ENCODE peak calls at places on chromosomes 5 and 9, in nine cellular contexts. P is transverse colon, G is stomach, J is K562, D is spleen, Q is HCT116, Y is GM23338, X is breast epithelium, U is prostate gland. A is an unnamed sample.

GRCh38 chr9:120289091-120289490 is 290.9 kb downstream of the CDK5RAP2 start:
- DNase-seq in X (no peak), P (no peak), D (no peak), G (no peak), Q (no peak), Y (peak; percentile 6), J (no peak), U (no peak), A (no peak)

GRCh38 chr9:124202447-124202971 is 55.2 kb upstream of the NEK6 start:
- DNase-seq in G (peak; percentile 46), U (no peak), D (peak; percentile 91), Q (no peak), P (peak; percentile 68), Y (no peak), X (no peak), J (peak; percentile 88), A (no peak)

GRCh38 chr9:129334744-129335080 is 156.7 kb upstream of the IER5L start:
- DNase-seq in Q (no peak), U (no peak), X (no peak), J (no peak), D (no peak), P (no peak), G (no peak), Y (no peak), A (no peak)

GRCh38 chr5:175658299-175659145 is 651 bp downstream of the HRH2 start:
- DNase-seq in Q (no peak), G (peak; percentile 35), P (no peak), J (no peak), X (no peak), D (peak; percentile 87), Y (peak; percentile 63), U (no peak), A (no peak)

GRCh38 chr5:51433052-51433710 is 49.9 kb downstream of the ISL1 start:
- DNase-seq in Y (no peak), X (no peak), P (no peak), U (no peak), G (no peak), D (no peak), J (no peak), Q (peak; percentile 18), A (no peak)

GRCh38 chr9:98362624-98363023 is 107.2 kb upstream of the TBC1D2 start:
- DNase-seq in U (no peak), J (no peak), Q (no peak), G (no peak), X (no peak), P (no peak), Y (no peak), D (no peak), A (no peak)

GRCh38 chr9:111074395-111074794 is 36.1 kb upstream of the LPAR1 start:
- DNase-seq in Y (peak; percentile 28), G (no peak), X (no peak), U (no peak), Q (no peak), J (no peak), D (no peak), P (no peak), A (no peak)

GRCh38 chr5:41650131-41650530 is 139.7 kb upstream of the PLCXD3 start:
- DNase-seq in G (no peak), D (no peak), P (no peak), Y (no peak), Q (no peak), U (no peak), X (no peak), J (no peak), A (no peak)

GRCh38 chr5:149141224-149141956 is at the start of gene ABLIM3:
- DNase-seq in Y (peak; percentile 76), X (peak; percentile 43), P (peak; percentile 60), U (peak; percentile 45), Q (no peak), D (peak; percentile 93), J (peak; percentile 93), G (peak; percentile 69), A (peak; percentile 79)

GRCh38 chr5:120463991-120464626 is at the start of gene PRR16:
- DNase-seq in P (peak; percentile 13), U (peak; percentile 42), X (no peak), D (peak; percentile 85), J (peak; percentile 22), Y (peak; percentile 82), G (peak; percentile 28), Q (no peak), A (peak; percentile 64)

GRCh38 chr5:123261752-123262151 is 161.5 kb downstream of the CEP120 start:
- DNase-seq in G (no peak), D (no peak), U (no peak), P (no peak), X (no peak), Q (no peak), Y (no peak), J (no peak), A (no peak)

GRCh38 chr9:113988385-113988784 is 89.7 kb downstream of the AMBP start:
- DNase-seq in P (no peak), G (no peak), D (no peak), U (no peak), X (no peak), Q (no peak), Y (no peak), J (no peak), A (no peak)

GRCh38 chr9:113984639-113985380 is 93.3 kb downstream of the AMBP start:
- DNase-seq in Q (no peak), D (no peak), U (no peak), P (no peak), X (no peak), J (no peak), Y (no peak), G (no peak), A (no peak)

GRCh38 chr9:113987526-113987925 is 90.6 kb downstream of the AMBP start:
- DNase-seq in G (no peak), U (no peak), Q (no peak), Y (no peak), J (no peak), D (no peak), X (no peak), P (no peak), A (no peak)

GRCh38 chr9:113986931-113987330 is 91.2 kb downstream of the AMBP start:
- DNase-seq in Y (no peak), J (no peak), G (no peak), U (no peak), D (no peak), P (no peak), Q (no peak), X (no peak), A (no peak)

GRCh38 chr9:113985968-113986585 is 92.0 kb downstream of the AMBP start:
- DNase-seq in D (no peak), G (no peak), U (no peak), P (no peak), Q (no peak), J (no peak), Y (no peak), X (no peak), A (no peak)
- H3K4me1 ChIP-seq in D (peaks cover 6% of the 10 kb centered on the region), G (no peaks in the 10 kb centered on the region), U (no peaks in the 10 kb centered on the region), P (no peaks in the 10 kb centered on the region), Q (no peaks in the 10 kb centered on the region), J (no peaks in the 10 kb centered on the region), Y (no peaks in the 10 kb centered on the region), X (no peaks in the 10 kb centered on the region), A (no peaks in the 10 kb centered on the region)

GRCh38 chr5:150542933-150543445 is 35.1 kb downstream of the NDST1 start:
- DNase-seq in P (peak; percentile 86), Y (no peak), G (peak; percentile 31), Q (no peak), D (peak; percentile 83), U (no peak), J (no peak), X (no peak), A (no peak)
- TF ChIP-seq POLR2AphosphoS5 in P (peak; percentile 90), Y (no peak), G (peak; percentile 62), Q (no peak), D (peak; percentile 89), U (no peak), J (no peak), X (no peak), A (no peak)

GRCh38 chr5:5006548-5006947 is 133.6 kb upstream of the ADAMTS16 start:
- DNase-seq in J (no peak), G (no peak), Q (no peak), D (no peak), U (no peak), P (no peak), Y (no peak), X (no peak), A (no peak)

GRCh38 chr5:5009240-5009639 is 130.9 kb upstream of the ADAMTS16 start:
- DNase-seq in P (no peak), D (no peak), G (no peak), Y (no peak), Q (no peak), X (no peak), U (no peak), J (no peak), A (no peak)

GRCh38 chr5:5011151-5011550 is 129.0 kb upstream of the ADAMTS16 start:
- DNase-seq in G (no peak), X (no peak), U (no peak), P (no peak), J (no peak), Y (no peak), D (no peak), Q (no peak), A (no peak)

DNA sequence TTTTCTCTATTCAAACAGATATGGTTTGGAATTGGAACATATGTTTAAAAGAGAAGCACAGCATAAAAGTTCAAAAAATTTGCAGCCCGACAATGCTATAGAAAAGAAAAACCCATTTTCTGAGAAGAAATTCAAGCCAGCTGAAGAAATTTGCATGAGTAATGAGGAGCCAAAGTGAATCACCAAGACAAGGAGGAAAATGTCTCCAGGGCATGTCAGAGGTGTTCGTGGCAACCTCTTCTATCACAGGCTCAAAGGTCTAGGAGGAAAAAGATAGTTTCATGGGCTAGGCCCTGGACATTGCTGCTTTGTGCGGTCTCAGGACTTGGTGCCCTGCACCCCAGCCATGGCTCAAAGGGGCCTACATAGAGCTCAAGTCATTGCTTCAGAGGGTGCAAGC is 134.8 kb upstream of the ADAMTS16 start:
- DNase-seq in Y (no peak), U (no peak), G (no peak), P (no peak), X (no peak), Q (no peak), J (no peak), D (no peak), A (no peak)
- TF ChIP-seq CTCF in Y (no peak), U (no peak), G (no peak), P (no peak), X (no peak), Q (no peak), J (no peak), D (no peak), A (no peak)

GRCh38 chr9:127521919-127522304 is 70.6 kb downstream of the LRSAM1 start:
- DNase-seq in G (peak; percentile 71), Q (no peak), Y (no peak), J (no peak), D (no peak), P (no peak), U (no peak), X (peak; percentile 69), A (no peak)

GRCh38 chr9:127518091-127518856 is 67.0 kb downstream of the LRSAM1 start:
- DNase-seq in U (no peak), G (no peak), D (no peak), J (no peak), Q (no peak), P (no peak), Y (no peak), X (no peak), A (no peak)

GRCh38 chr9:127517620-127518019 is 66.3 kb downstream of the LRSAM1 start:
- DNase-seq in P (no peak), J (no peak), Q (no peak), U (no peak), X (no peak), D (no peak), Y (no peak), G (no peak), A (no peak)

GRCh38 chr9:127520941-127521918 is 69.9 kb downstream of the LRSAM1 start:
- DNase-seq in U (no peak), P (no peak), D (no peak), G (no peak), X (no peak), J (no peak), Y (peak; percentile 68), Q (no peak), A (no peak)

GRCh38 chr9:127519301-127520166 is 68.2 kb downstream of the LRSAM1 start:
- DNase-seq in P (no peak), Q (no peak), X (no peak), U (no peak), G (no peak), D (no peak), J (no peak), Y (no peak), A (no peak)
- H3K4me1 ChIP-seq in P (peaks cover 16% of the 10 kb centered on the region), Q (no peaks in the 10 kb centered on the region), X (peaks cover 14% of the 10 kb centered on the region), U (peaks cover 7% of the 10 kb centered on the region), G (peaks cover 27% of the 10 kb centered on the region), D (peaks cover 7% of the 10 kb centered on the region), J (peaks cover 5% of the 10 kb centered on the region), Y (peaks cover 6% of the 10 kb centered on the region), A (peaks cover 55% of the 10 kb centered on the region)